ENCODE peak calls at places on chromosomes 12 and 14, in ten cellular contexts. T is posterior cingulate gyrus; K is esophagus muscularis mucosa; C is small intestine; B is NCI-H526; F is IMR-90; U is NCI-H510A treated with DMSO at 0.1 percent for 48 hours; D is stimulated activated CD8-positive, alpha-beta memory T cell treated with anti-CD3 and anti-CD28 coated beads, Interleukin-15, amount 100 ng/mL, for 24 hours; L is activated naive CD4-positive, alpha-beta T cell treated with anti-CD3 and anti-CD28 coated beads, Interleukin-2, amount 50 U/mL, for 72 hours; H is C1 segment of cervical spinal cord. P is an unnamed sample.

GRCh38 chr14:61761557-61761956 is 663 bp upstream of the SNAPC1 start:
- DNase-seq in T (no peak), K (no peak), C (no peak), B (no peak), F (no peak), U (no peak), D (no peak), L (no peak), H (no peak), P (no peak)

GRCh38 chr12:132263451-132264065 is 65.8 kb downstream of the GALNT9 start:
- DNase-seq in T (no peak), K (no peak), C (no peak), B (no peak), F (no peak), U (no peak), D (no peak), L (no peak), H (no peak), P (no peak)

GRCh38 chr14:53630336-53630735 is 326.3 kb downstream of the BMP4 start:
- DNase-seq in T (no peak), K (no peak), C (peak; percentile 46), B (no peak), F (no peak), U (no peak), D (no peak), L (no peak), H (no peak), P (no peak)

GRCh38 chr12:49909826-49910225 is 6.1 kb upstream of the FAIM2 start:
- DNase-seq in T (no peak), K (no peak), C (no peak), B (no peak), F (peak; percentile 69), U (peak; percentile 69), D (no peak), L (no peak), H (no peak), P (no peak)

GRCh38 chr12:40152783-40153383 is 47.0 kb upstream of the SLC2A13 start:
- DNase-seq in T (peak; percentile 27), K (no peak), C (peak; percentile 37), B (no peak), F (peak; percentile 32), U (peak; percentile 8), D (no peak), L (peak; percentile 42), H (no peak), P (peak; percentile 60)

GRCh38 chr14:61653507-61653906 is 41.8 kb upstream of the HIF1A start:
- DNase-seq in T (peak; percentile 14), K (peak; percentile 53), C (no peak), B (no peak), F (peak; percentile 88), U (no peak), D (no peak), L (no peak), H (no peak), P (no peak)

GRCh38 chr14:99737451-99737951 is 53.4 kb downstream of the CYP46A1 start:
- DNase-seq in T (no peak), K (no peak), C (peak; percentile 20), B (no peak), F (no peak), U (no peak), D (no peak), L (no peak), H (no peak), P (no peak)

GRCh38 chr14:52267501-52268190 is at the start of gene PTGDR:
- DNase-seq in T (no peak), K (no peak), C (peak; percentile 28), B (no peak), F (no peak), U (no peak), D (no peak), L (peak; percentile 12), H (no peak), P (no peak)

P was measured in memory B cell.